ENCODE peak calls at places on chromosomes 1 and 21, in six cellular contexts. One of them, this sample, is unnamed.

GRCh38 chr1:111541721-111542120 is 38.3 kb upstream of the ADORA3 start:
- DNase-seq in breast epithelium: no peak
- DNase-seq in tibial artery: no peak
- DNase-seq in MM.1S: no peak
- DNase-seq in brain microvascular endothelial cell: no peak
- DNase-seq in IMR-90: peak; percentile 37
- DNase-seq in this sample: peak; percentile 76

GRCh38 chr1:171221665-171222591 is 26.4 kb upstream of the FMO1 start:
- DNase-seq in breast epithelium: no peak
- DNase-seq in IMR-90: peak; percentile 22
- DNase-seq in MM.1S: no peak
- DNase-seq in tibial artery: no peak
- DNase-seq in brain microvascular endothelial cell: peak; percentile 8
- DNase-seq in this sample: peak; percentile 64

GRCh38 chr1:84884671-84885389 is 8.2 kb downstream of the LPAR3 start:
- DNase-seq in MM.1S: no peak
- DNase-seq in IMR-90: no peak
- DNase-seq in breast epithelium: no peak
- DNase-seq in tibial artery: no peak
- DNase-seq in brain microvascular endothelial cell: no peak
- DNase-seq in this sample: peak; percentile 43

GRCh38 chr1:38527373-38527966 is 332.1 kb downstream of the RRAGC start:
- DNase-seq in tibial artery: no peak
- DNase-seq in brain microvascular endothelial cell: no peak
- DNase-seq in MM.1S: peak; percentile 96
- DNase-seq in breast epithelium: no peak
- DNase-seq in IMR-90: no peak
- DNase-seq in this sample: peak; percentile 41

GRCh38 chr1:76254165-76255043 is 179.9 kb downstream of the ST6GALNAC3 start:
- DNase-seq in MM.1S: no peak
- DNase-seq in brain microvascular endothelial cell: no peak
- DNase-seq in breast epithelium: no peak
- DNase-seq in IMR-90: no peak
- DNase-seq in tibial artery: no peak
- DNase-seq in this sample: peak; percentile 6

GRCh38 chr1:182877842-182878241 is 38.7 kb downstream of the DHX9 start:
- DNase-seq in IMR-90: no peak
- DNase-seq in brain microvascular endothelial cell: no peak
- DNase-seq in breast epithelium: no peak
- DNase-seq in tibial artery: no peak
- DNase-seq in MM.1S: no peak
- DNase-seq in this sample: no peak

GRCh38 chr1:13830616-13831280 is 130.8 kb downstream of the PRDM2 start:
- DNase-seq in IMR-90: peak; percentile 7
- DNase-seq in brain microvascular endothelial cell: no peak
- DNase-seq in breast epithelium: no peak
- DNase-seq in MM.1S: no peak
- DNase-seq in tibial artery: no peak
- DNase-seq in this sample: no peak

GRCh38 chr1:2115922-2116341 is 65.7 kb downstream of the PRKCZ start:
- DNase-seq in tibial artery: no peak
- DNase-seq in brain microvascular endothelial cell: peak; percentile 28
- DNase-seq in IMR-90: peak; percentile 48
- DNase-seq in MM.1S: no peak
- DNase-seq in breast epithelium: no peak
- DNase-seq in this sample: no peak

GRCh38 chr1:109762039-109762585 is 1.6 kb downstream of the EPS8L3 start:
- DNase-seq in IMR-90: no peak
- DNase-seq in tibial artery: no peak
- DNase-seq in breast epithelium: no peak
- DNase-seq in brain microvascular endothelial cell: no peak
- DNase-seq in MM.1S: no peak
- DNase-seq in this sample: no peak

GRCh38 chr1:91952187-91952586 is 3.0 kb downstream of the BRDT start:
- DNase-seq in breast epithelium: no peak
- DNase-seq in MM.1S: no peak
- DNase-seq in IMR-90: no peak
- DNase-seq in brain microvascular endothelial cell: no peak
- DNase-seq in tibial artery: no peak
- DNase-seq in this sample: no peak

GRCh38 chr21:25818156-25818950 is 83.6 kb downstream of the GABPA start:
- DNase-seq in brain microvascular endothelial cell: no peak
- DNase-seq in breast epithelium: no peak
- DNase-seq in MM.1S: peak; percentile 18
- DNase-seq in tibial artery: no peak
- DNase-seq in IMR-90: no peak
- DNase-seq in this sample: no peak

GRCh38 chr1:206513312-206514111 is 6.2 kb downstream of the RASSF5 start:
- DNase-seq in tibial artery: peak; percentile 77
- DNase-seq in brain microvascular endothelial cell: peak; percentile 39
- DNase-seq in IMR-90: peak; percentile 87
- DNase-seq in MM.1S: peak; percentile 43
- DNase-seq in breast epithelium: no peak
- DNase-seq in this sample: peak; percentile 96

GRCh38 chr1:176110203-176110602 is 96.9 kb downstream of the COP1 start:
- DNase-seq in MM.1S: no peak
- DNase-seq in tibial artery: no peak
- DNase-seq in breast epithelium: no peak
- DNase-seq in brain microvascular endothelial cell: peak; percentile 20
- DNase-seq in IMR-90: peak; percentile 83
- DNase-seq in this sample: no peak

GRCh38 chr21:33848252-33848953 is 67.2 kb downstream of the ATP5PO start:
- DNase-seq in MM.1S: no peak
- DNase-seq in brain microvascular endothelial cell: no peak
- DNase-seq in breast epithelium: no peak
- DNase-seq in tibial artery: no peak
- DNase-seq in IMR-90: no peak
- DNase-seq in this sample: peak; percentile 78

GRCh38 chr1:40477680-40478057 is 579 bp downstream of the ZFP69 start:
- DNase-seq in tibial artery: no peak
- DNase-seq in MM.1S: no peak
- DNase-seq in breast epithelium: no peak
- DNase-seq in IMR-90: peak; percentile 16
- DNase-seq in brain microvascular endothelial cell: peak; percentile 2
- DNase-seq in this sample: no peak

GRCh38 chr21:27536319-27536718 is 569.4 kb upstream of the ADAMTS5 start:
- DNase-seq in breast epithelium: no peak
- DNase-seq in tibial artery: no peak
- DNase-seq in MM.1S: no peak
- DNase-seq in brain microvascular endothelial cell: no peak
- DNase-seq in IMR-90: peak; percentile 75
- DNase-seq in this sample: peak; percentile 31

GRCh38 chr21:29741761-29742160 is 198.0 kb downstream of the GRIK1 start:
- DNase-seq in IMR-90: no peak
- DNase-seq in breast epithelium: no peak
- DNase-seq in tibial artery: no peak
- DNase-seq in MM.1S: no peak
- DNase-seq in brain microvascular endothelial cell: no peak
- DNase-seq in this sample: no peak

GRCh38 chr1:63892632-63893395 is 119.0 kb downstream of the ROR1 start:
- DNase-seq in tibial artery: peak; percentile 39
- DNase-seq in MM.1S: no peak
- DNase-seq in breast epithelium: no peak
- DNase-seq in brain microvascular endothelial cell: peak; percentile 68
- DNase-seq in IMR-90: peak; percentile 76
- DNase-seq in this sample: peak; percentile 48

GRCh38 chr1:111191496-111191895 is 8.9 kb downstream of the DENND2D start:
- DNase-seq in brain microvascular endothelial cell: peak; percentile 22
- DNase-seq in MM.1S: no peak
- DNase-seq in IMR-90: peak; percentile 89
- DNase-seq in breast epithelium: no peak
- DNase-seq in tibial artery: no peak
- DNase-seq in this sample: peak; percentile 57

GRCh38 chr1:197444754-197445153 is 176.7 kb downstream of the CRB1 start:
- DNase-seq in tibial artery: no peak
- DNase-seq in IMR-90: peak; percentile 15
- DNase-seq in brain microvascular endothelial cell: no peak
- DNase-seq in MM.1S: no peak
- DNase-seq in breast epithelium: no peak
- DNase-seq in this sample: peak; percentile 13

GRCh38 chr1:179938752-179939151 is 15.9 kb upstream of the CEP350 start:
- DNase-seq in MM.1S: no peak
- DNase-seq in breast epithelium: no peak
- DNase-seq in brain microvascular endothelial cell: no peak
- DNase-seq in IMR-90: peak; percentile 36
- DNase-seq in tibial artery: no peak
- DNase-seq in this sample: peak; percentile 63

GRCh38 chr1:230824571-230825060 is 43.7 kb downstream of the C1orf198 start:
- DNase-seq in brain microvascular endothelial cell: no peak
- DNase-seq in tibial artery: peak; percentile 57
- DNase-seq in IMR-90: peak; percentile 51
- DNase-seq in MM.1S: no peak
- DNase-seq in breast epithelium: no peak
- DNase-seq in this sample: no peak

GRCh38 chr21:42250422-42251403 is 31.8 kb downstream of the ABCG1 start:
- DNase-seq in brain microvascular endothelial cell: no peak
- DNase-seq in MM.1S: no peak
- DNase-seq in breast epithelium: no peak
- DNase-seq in tibial artery: no peak
- DNase-seq in IMR-90: no peak
- DNase-seq in this sample: no peak

GRCh38 chr1:219385786-219386427 is 212.2 kb downstream of the LYPLAL1 start:
- DNase-seq in MM.1S: peak; percentile 62
- DNase-seq in breast epithelium: no peak
- DNase-seq in brain microvascular endothelial cell: peak; percentile 70
- DNase-seq in tibial artery: peak; percentile 25
- DNase-seq in IMR-90: peak; percentile 71
- DNase-seq in this sample: peak; percentile 56

GRCh38 chr1:230691615-230692014 is 22.3 kb downstream of the AGT start:
- DNase-seq in tibial artery: no peak
- DNase-seq in brain microvascular endothelial cell: no peak
- DNase-seq in IMR-90: no peak
- DNase-seq in MM.1S: no peak
- DNase-seq in breast epithelium: no peak
- DNase-seq in this sample: no peak

GRCh38 chr21:34126691-34127090 is 53.3 kb downstream of the MRPS6 start:
- DNase-seq in breast epithelium: no peak
- DNase-seq in tibial artery: no peak
- DNase-seq in IMR-90: peak; percentile 85
- DNase-seq in MM.1S: no peak
- DNase-seq in brain microvascular endothelial cell: no peak
- DNase-seq in this sample: peak; percentile 96

GRCh38 chr1:171191992-171192391 is 6.9 kb downstream of the FMO2 start:
- DNase-seq in brain microvascular endothelial cell: no peak
- DNase-seq in tibial artery: no peak
- DNase-seq in breast epithelium: no peak
- DNase-seq in IMR-90: no peak
- DNase-seq in MM.1S: no peak
- DNase-seq in this sample: no peak

GRCh38 chr1:169906938-169907337 is 13.2 kb upstream of the SCYL3 start:
- DNase-seq in tibial artery: no peak
- DNase-seq in breast epithelium: no peak
- DNase-seq in MM.1S: no peak
- DNase-seq in IMR-90: no peak
- DNase-seq in brain microvascular endothelial cell: no peak
- DNase-seq in this sample: peak; percentile 31

DNA sequence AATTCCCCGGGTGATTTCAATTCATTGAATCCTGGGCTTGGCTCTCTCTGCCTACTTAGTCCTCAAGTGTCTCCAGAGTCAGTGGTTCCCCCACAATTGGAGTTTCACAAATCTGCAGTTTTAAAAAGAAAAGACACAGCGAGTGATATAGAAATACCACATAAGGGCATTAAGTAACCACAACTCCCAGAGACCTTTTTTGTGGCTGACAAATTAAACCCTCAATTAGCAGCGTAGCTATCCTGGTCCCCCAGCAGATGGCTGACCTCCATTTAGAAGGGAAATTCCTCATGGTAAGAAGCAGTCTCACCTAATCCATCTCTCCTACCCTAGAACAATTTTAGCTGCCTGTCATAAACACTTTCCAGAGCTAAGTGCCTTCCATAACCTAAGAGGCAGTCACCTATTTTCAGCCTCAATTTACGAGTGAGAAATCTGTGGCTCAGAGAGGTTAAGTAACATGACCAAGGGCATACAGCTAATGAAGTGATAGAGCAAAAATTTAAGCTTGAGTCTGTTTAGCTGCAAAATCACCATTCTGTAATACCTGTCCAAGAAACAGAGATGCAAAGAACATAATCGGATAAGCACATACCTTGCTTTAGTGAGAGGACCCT is 56.0 kb upstream of the NBPF3 start:
- DNase-seq in MM.1S: peak; percentile 31
- DNase-seq in breast epithelium: no peak
- DNase-seq in brain microvascular endothelial cell: no peak
- DNase-seq in IMR-90: no peak
- DNase-seq in tibial artery: no peak
- DNase-seq in this sample: no peak
- TF ChIP-seq CTCF in MM.1S: peak; percentile 6
- TF ChIP-seq CTCF in breast epithelium: no peak
- TF ChIP-seq CTCF in brain microvascular endothelial cell: peak; percentile 10
- TF ChIP-seq CTCF in IMR-90: peak; percentile 18
- TF ChIP-seq CTCF in tibial artery: no peak
- TF ChIP-seq CTCF in this sample: no peak

DNA sequence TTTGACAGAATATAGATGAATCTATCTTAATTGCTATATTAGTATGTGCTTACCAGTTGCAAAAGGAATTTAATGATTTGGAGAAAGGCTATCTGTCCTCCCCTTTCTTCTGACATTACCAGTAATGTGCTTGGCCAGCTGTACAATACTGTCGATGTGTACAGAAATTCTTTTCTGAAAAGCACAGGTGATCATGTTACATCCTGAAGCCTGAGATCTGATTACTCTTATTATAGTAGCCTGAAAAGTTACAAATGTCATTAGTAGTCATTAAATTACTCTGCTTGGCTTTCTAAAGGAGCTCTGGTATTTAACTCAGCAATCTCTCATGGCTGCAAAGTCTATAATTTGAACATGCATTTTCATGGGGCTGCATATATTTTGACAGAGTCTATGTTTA is 209.8 kb downstream of the PTPRC start:
- DNase-seq in tibial artery: no peak
- DNase-seq in IMR-90: no peak
- DNase-seq in brain microvascular endothelial cell: no peak
- DNase-seq in MM.1S: no peak
- DNase-seq in breast epithelium: no peak
- DNase-seq in this sample: no peak
- H3K4me3 ChIP-seq in tibial artery: no peak overlapping the region
- H3K4me3 ChIP-seq in IMR-90: no peak overlapping the region
- H3K4me3 ChIP-seq in brain microvascular endothelial cell: no peak overlapping the region
- H3K4me3 ChIP-seq in MM.1S: no peak overlapping the region
- H3K4me3 ChIP-seq in breast epithelium: no peak overlapping the region
- H3K4me3 ChIP-seq in this sample: no peak overlapping the region

DNA sequence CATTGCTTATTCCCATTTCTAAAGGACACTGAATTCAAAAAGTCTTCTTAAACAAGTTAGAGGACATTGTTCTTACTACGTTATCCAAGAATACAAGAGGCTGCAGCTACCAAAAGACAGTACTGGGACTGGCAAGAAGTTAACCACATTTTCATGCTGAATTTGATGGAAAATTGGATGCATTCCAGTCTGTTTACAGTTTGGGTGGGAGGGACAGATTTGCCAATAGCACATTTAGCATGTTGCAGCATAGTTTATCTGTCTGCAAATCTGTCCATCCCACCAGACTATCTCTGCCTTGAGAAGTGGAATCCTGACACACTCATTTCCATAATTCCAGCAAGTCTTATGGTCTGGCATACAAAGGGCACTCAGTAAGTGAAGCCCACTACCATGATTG is 356.0 kb upstream of the PTBP2 start:
- DNase-seq in IMR-90: no peak
- DNase-seq in breast epithelium: no peak
- DNase-seq in tibial artery: no peak
- DNase-seq in MM.1S: no peak
- DNase-seq in brain microvascular endothelial cell: no peak
- DNase-seq in this sample: no peak
- H3K27me3 ChIP-seq in IMR-90: no peaks in the 10 kb centered on the region
- H3K27me3 ChIP-seq in breast epithelium: no peaks in the 10 kb centered on the region
- H3K27me3 ChIP-seq in tibial artery: no peaks in the 10 kb centered on the region
- H3K27me3 ChIP-seq in MM.1S: no peaks in the 10 kb centered on the region
- H3K27me3 ChIP-seq in brain microvascular endothelial cell: no peaks in the 10 kb centered on the region
- H3K27me3 ChIP-seq in this sample: no peaks in the 10 kb centered on the region

GRCh38 chr1:51266181-51266580 is 30.1 kb downstream of the RNF11 start:
- DNase-seq in tibial artery: no peak
- DNase-seq in MM.1S: no peak
- DNase-seq in breast epithelium: no peak
- DNase-seq in IMR-90: no peak
- DNase-seq in brain microvascular endothelial cell: no peak
- DNase-seq in this sample: no peak
- TF ChIP-seq CTCF in tibial artery: no peak
- TF ChIP-seq CTCF in MM.1S: no peak
- TF ChIP-seq CTCF in breast epithelium: no peak
- TF ChIP-seq CTCF in IMR-90: no peak
- TF ChIP-seq CTCF in brain microvascular endothelial cell: no peak
- TF ChIP-seq CTCF in this sample: no peak

This sample was measured in bronchial epithelial cell.